ENCODE peak calls at places on chromosomes 7 and 10, in eight cellular contexts. F, O, L, D, X, A, G and S are unnamed samples.

GRCh38 chr7:22629056-22629455 is 97.9 kb upstream of the IL6 start:
- DNase-seq in O (no peak), X (no peak), L (no peak), G (no peak), D (no peak), F (no peak), A (no peak), S (no peak)

GRCh38 chr7:111735661-111736323 is 173.5 kb upstream of the IMMP2L start:
- DNase-seq in L (peak; percentile 69), F (no peak), O (no peak), D (peak; percentile 66), G (no peak), A (peak; percentile 84), X (no peak), S (no peak)

GRCh38 chr10:69344591-69345244 is 66.4 kb downstream of the HK1 start:
- DNase-seq in A (no peak), D (no peak), X (no peak), O (no peak), F (no peak), L (no peak), G (no peak), S (no peak)

GRCh38 chr7:151060416-151061234 is 1.2 kb downstream of the SLC4A2 start:
- DNase-seq in O (no peak), L (no peak), G (no peak), D (no peak), X (no peak), F (no peak), A (peak; percentile 51), S (no peak)

GRCh38 chr7:5692112-5692844 is 89.2 kb downstream of the RNF216 start:
- DNase-seq in O (peak; percentile 93), L (peak; percentile 34), D (peak; percentile 84), G (no peak), X (peak; percentile 88), F (no peak), A (peak; percentile 98), S (no peak)

GRCh38 chr7:82507365-82507975 is 63.9 kb upstream of the CACNA2D1 start:
- DNase-seq in O (no peak), A (no peak), L (no peak), G (no peak), X (no peak), D (no peak), F (no peak), S (no peak)

GRCh38 chr7:5428470-5429252 is 5.0 kb upstream of the TNRC18 start:
- DNase-seq in F (no peak), O (peak; percentile 84), L (peak; percentile 47), X (no peak), A (peak; percentile 90), D (peak; percentile 82), G (no peak), S (no peak)

GRCh38 chr10:91296471-91296870 is 76.0 kb downstream of the PCGF5 start:
- DNase-seq in X (no peak), G (no peak), L (no peak), A (no peak), D (no peak), F (no peak), O (no peak), S (no peak)

GRCh38 chr10:119831656-119832055 is 41.0 kb downstream of the MCMBP start:
- DNase-seq in O (no peak), X (no peak), G (no peak), L (no peak), F (no peak), D (no peak), A (no peak), S (no peak)

GRCh38 chr10:97188234-97188847 is 2.6 kb upstream of the SLIT1 start:
- DNase-seq in O (peak; percentile 12), L (no peak), G (no peak), F (no peak), D (no peak), A (no peak), X (no peak), S (no peak)

GRCh38 chr10:93152136-93152535 is 78.4 kb downstream of the CYP26A1 start:
- DNase-seq in D (no peak), A (peak; percentile 36), X (no peak), F (no peak), L (no peak), G (no peak), O (no peak), S (no peak)

GRCh38 chr10:109946680-109947446 is 23.6 kb upstream of the XPNPEP1 start:
- DNase-seq in L (no peak), D (no peak), A (no peak), O (no peak), G (no peak), X (no peak), F (no peak), S (no peak)

GRCh38 chr10:35236739-35237138 is 99.6 kb upstream of the CCNY start:
- DNase-seq in G (no peak), O (no peak), L (no peak), F (no peak), A (no peak), D (no peak), X (peak; percentile 6), S (no peak)

GRCh38 chr10:25162391-25162790 is 12.4 kb upstream of the GPR158 start:
- DNase-seq in X (no peak), G (no peak), L (no peak), F (no peak), A (no peak), D (no peak), O (no peak), S (no peak)

GRCh38 chr10:124106241-124106905 is 13.0 kb upstream of the CHST15 start:
- DNase-seq in O (peak; percentile 78), X (no peak), D (peak; percentile 79), G (no peak), L (no peak), F (no peak), A (peak; percentile 84), S (no peak)

GRCh38 chr10:11330383-11331020 is 280.9 kb downstream of the USP6NL start:
- DNase-seq in G (no peak), D (no peak), L (no peak), A (peak; percentile 53), O (no peak), X (no peak), F (no peak), S (no peak)

GRCh38 chr10:110751845-110752244 is 107.7 kb downstream of the RBM20 start:
- DNase-seq in A (no peak), L (no peak), D (no peak), X (no peak), O (no peak), F (no peak), G (no peak), S (no peak)

GRCh38 chr10:97333351-97333600 is 1.3 kb downstream of the FRAT2 start:
- DNase-seq in D (no peak), O (no peak), F (no peak), L (no peak), X (no peak), G (no peak), A (peak; percentile 32), S (no peak)

GRCh38 chr10:101859530-101859929 is 15.9 kb upstream of the KCNIP2 start:
- DNase-seq in A (no peak), L (no peak), G (no peak), O (no peak), D (no peak), F (no peak), X (no peak), S (no peak)

GRCh38 chr7:108037748-108038147 is 34.8 kb upstream of the LAMB1 start:
- DNase-seq in L (no peak), G (no peak), O (no peak), D (no peak), X (no peak), F (no peak), A (no peak), S (no peak)

GRCh38 chr7:42285383-42285824 is 48.4 kb upstream of the GLI3 start:
- DNase-seq in D (no peak), O (no peak), F (no peak), A (peak; percentile 48), L (no peak), X (no peak), G (no peak), S (no peak)

GRCh38 chr10:71283410-71283809 is 35.6 kb upstream of the SLC29A3 start:
- DNase-seq in G (no peak), D (no peak), X (no peak), O (no peak), A (no peak), L (no peak), F (no peak), S (no peak)

GRCh38 chr7:151616443-151617213 is 96.9 kb upstream of the RHEB start:
- DNase-seq in O (no peak), D (no peak), X (no peak), F (no peak), A (no peak), G (no peak), L (no peak), S (no peak)

GRCh38 chr7:42947531-42947930 is 15.4 kb downstream of the MRPL32 start:
- DNase-seq in F (no peak), D (no peak), A (no peak), L (no peak), G (no peak), X (no peak), O (no peak), S (no peak)

GRCh38 chr7:125573131-125573530 is 643.5 kb upstream of the POT1 start:
- DNase-seq in A (no peak), D (no peak), X (no peak), F (no peak), G (no peak), O (no peak), L (no peak), S (no peak)

GRCh38 chr7:140656548-140657515 is 15.9 kb upstream of the ADCK2 start:
- DNase-seq in O (peak; percentile 66), G (no peak), F (no peak), L (no peak), D (peak; percentile 64), X (no peak), A (peak; percentile 69), S (no peak)

GRCh38 chr10:29588640-29589421 is 45.9 kb downstream of the SVIL start:
- DNase-seq in G (no peak), D (no peak), O (no peak), X (peak; percentile 79), L (no peak), A (peak; percentile 70), F (no peak), S (no peak)

GRCh38 chr7:151689196-151689971 is 169.7 kb upstream of the RHEB start:
- DNase-seq in G (no peak), D (no peak), X (no peak), A (no peak), F (no peak), O (peak; percentile 36), L (no peak), S (no peak)